ENCODE peak calls at places on chromosomes 2 and 18, in five cellular contexts. Z is activated gamma-delta T cell treated with Interleukin-2 at 50 U/mL for 16 hours, W is hepatocyte, X is H9, S is heart left ventricle. J is an unnamed sample.
A peak's percentile ranks its signal among the peaks of the same experiment; 100 is the strongest.

GRCh38 chr18:79519751-79520472 is 124.2 kb downstream of the NFATC1 start:
- DNase-seq in Z (no peak), S (peak; percentile 36), W (peak; percentile 50), X (peak; percentile 50), J (peak; percentile 18)

GRCh38 chr2:97995026-97995733 is 568 bp downstream of the TMEM131 start:
- DNase-seq in S (peak; percentile 76), X (no peak), W (peak; percentile 68), Z (peak; percentile 35), J (peak; percentile 58)

GRCh38 chr2:181810823-181811695 is 80.5 kb upstream of the ITPRID2 start:
- DNase-seq in S (no peak), X (no peak), Z (no peak), W (peak; percentile 56), J (peak; percentile 84)

GRCh38 chr2:119439574-119440500 is 8.2 kb downstream of the TMEM37 start:
- DNase-seq in S (no peak), X (peak; percentile 23), W (no peak), Z (no peak), J (no peak)

GRCh38 chr2:200913654-200914053 is 24.5 kb downstream of the NIF3L1 start:
- DNase-seq in X (no peak), Z (no peak), W (no peak), S (no peak), J (no peak)

GRCh38 chr2:122856696-122857095 is 1101.2 kb downstream of the TSN start:
- DNase-seq in S (no peak), Z (no peak), W (no peak), X (no peak), J (no peak)

GRCh38 chr18:41466436-41467160 is 488.4 kb upstream of the PIK3C3 start:
- DNase-seq in X (no peak), S (no peak), W (no peak), Z (no peak), J (no peak)

GRCh38 chr2:162006326-162006725 is 67.7 kb downstream of the DPP4 start:
- DNase-seq in X (no peak), W (no peak), Z (no peak), S (no peak), J (no peak)

GRCh38 chr18:9289698-9290097 is 44.9 kb upstream of the TWSG1 start:
- DNase-seq in W (no peak), S (no peak), Z (no peak), X (no peak), J (no peak)

GRCh38 chr18:74654637-74655036 is 57.0 kb downstream of the ZNF407 start:
- DNase-seq in S (no peak), X (no peak), W (no peak), Z (no peak), J (peak; percentile 17)

GRCh38 chr2:104402825-104403224 is 451.1 kb upstream of the POU3F3 start:
- DNase-seq in W (no peak), X (no peak), Z (no peak), S (no peak), J (no peak)

GRCh38 chr2:99819766-99820165 is 322.6 kb downstream of the AFF3 start:
- DNase-seq in Z (no peak), S (no peak), W (no peak), X (peak; percentile 41), J (no peak)

GRCh38 chr2:25976884-25977741 is 5.2 kb downstream of the KIF3C start:
- DNase-seq in W (no peak), X (no peak), Z (no peak), S (no peak), J (no peak)

GRCh38 chr18:24089059-24089458 is 49.8 kb upstream of the CABYR start:
- DNase-seq in S (no peak), X (no peak), Z (no peak), W (no peak), J (no peak)

GRCh38 chr2:51516667-51517066 is 484.7 kb upstream of the NRXN1 start:
- DNase-seq in W (no peak), X (no peak), S (no peak), Z (no peak), J (no peak)

GRCh38 chr2:58039170-58039611 is 7.4 kb upstream of the VRK2 start:
- DNase-seq in S (no peak), Z (no peak), X (no peak), W (no peak), J (no peak)

GRCh38 chr18:71116535-71116934 is 827.7 kb downstream of the SOCS6 start:
- DNase-seq in S (no peak), X (no peak), Z (no peak), W (no peak), J (peak; percentile 63)

GRCh38 chr18:79062806-79063205 is 6.4 kb upstream of the ATP9B start:
- DNase-seq in S (no peak), X (no peak), Z (no peak), W (no peak), J (no peak)

GRCh38 chr2:99066075-99066557 is 75.4 kb upstream of the C2orf15 start:
- DNase-seq in W (peak; percentile 51), X (no peak), Z (peak; percentile 6), S (no peak), J (peak; percentile 51)

GRCh38 chr2:168084267-168084781 is 163.1 kb downstream of the STK39 start:
- DNase-seq in S (no peak), Z (no peak), X (no peak), W (no peak), J (no peak)

GRCh38 chr2:147609301-147609700 is 235.5 kb upstream of the ACVR2A start:
- DNase-seq in X (no peak), W (no peak), S (no peak), Z (no peak), J (no peak)

GRCh38 chr2:85240055-85240454 is 87.7 kb downstream of the TGOLN2 start:
- DNase-seq in W (no peak), X (no peak), Z (no peak), S (no peak), J (no peak)

GRCh38 chr2:180240774-180241173 is 233.7 kb upstream of the CWC22 start:
- DNase-seq in X (no peak), S (no peak), W (peak; percentile 7), Z (no peak), J (no peak)

GRCh38 chr2:177553176-177553909 is 160.8 kb downstream of the AGPS start:
- DNase-seq in S (no peak), X (no peak), Z (no peak), W (peak; percentile 10), J (no peak)

GRCh38 chr2:127176371-127177311 is 43.5 kb downstream of the CYP27C1 start:
- DNase-seq in Z (no peak), X (no peak), W (peak; percentile 75), S (no peak), J (peak; percentile 65)

GRCh38 chr2:26616864-26617135 is 24.4 kb downstream of the CIB4 start:
- DNase-seq in X (peak; percentile 14), Z (no peak), S (no peak), W (no peak), J (no peak)

GRCh38 chr2:27762951-27763906 is 8.3 kb upstream of the MRPL33 start:
- DNase-seq in W (no peak), S (no peak), X (no peak), Z (no peak), J (no peak)

GRCh38 chr2:223774193-223774592 is 63.2 kb downstream of the AP1S3 start:
- DNase-seq in W (no peak), Z (no peak), X (no peak), S (no peak), J (no peak)

J was measured in A673.